ENCODE peak calls at places on chromosomes 6 and 20, in five cellular contexts. K, R, O, U and P are unnamed samples.

GRCh38 chr6:121890307-121890910 is 455.0 kb downstream of the GJA1 start:
- DNase-seq in O (no peak), R (no peak), K (no peak), U (no peak), P (no peak)

GRCh38 chr6:25627001-25627400 is 25.0 kb upstream of the SCGN start:
- DNase-seq in O (no peak), R (no peak), U (no peak), K (no peak), P (no peak)

GRCh38 chr6:122122686-122123085 is 276.8 kb upstream of the HSF2 start:
- DNase-seq in R (no peak), O (no peak), K (no peak), U (no peak), P (no peak)

GRCh38 chr6:88174906-88175305 is 8.8 kb upstream of the CNR1 start:
- DNase-seq in R (no peak), K (no peak), O (no peak), U (no peak), P (no peak)

GRCh38 chr6:16722616-16723015 is 38.6 kb downstream of the ATXN1 start:
- DNase-seq in R (no peak), U (no peak), O (no peak), K (no peak), P (no peak)

GRCh38 chr20:19583532-19584175 is 174.4 kb upstream of the RIN2 start:
- DNase-seq in U (peak; percentile 85), K (peak; percentile 59), O (no peak), R (no peak), P (peak; percentile 40)

GRCh38 chr6:151130329-151130728 is 109.4 kb upstream of the AKAP12 start:
- DNase-seq in K (no peak), U (no peak), O (no peak), R (no peak), P (peak; percentile 4)

GRCh38 chr6:78909391-78909790 is 42.0 kb downstream of the IRAK1BP1 start:
- DNase-seq in K (peak; percentile 88), R (no peak), U (no peak), O (no peak), P (no peak)

GRCh38 chr6:116528163-116528562 is 16.7 kb downstream of the CALHM5 start:
- DNase-seq in O (no peak), U (no peak), K (no peak), R (no peak), P (no peak)

GRCh38 chr20:64161595-64162238 is 2.5 kb upstream of the MYT1 start:
- DNase-seq in K (peak; percentile 20), R (no peak), O (no peak), U (peak; percentile 72), P (peak; percentile 14)

GRCh38 chr6:163627274-163628062 is 212.9 kb downstream of the QKI start:
- DNase-seq in K (no peak), U (no peak), R (no peak), O (no peak), P (no peak)

GRCh38 chr6:28413681-28414080 is 14.1 kb upstream of the ZSCAN12 start:
- DNase-seq in K (no peak), U (no peak), R (no peak), O (no peak), P (no peak)

GRCh38 chr20:45343867-45344721 is 4.1 kb downstream of the SDC4 start:
- DNase-seq in K (peak; percentile 86), O (no peak), U (no peak), R (no peak), P (no peak)

GRCh38 chr6:75012018-75012417 is 193.8 kb downstream of the COL12A1 start:
- DNase-seq in U (no peak), R (no peak), O (no peak), K (peak; percentile 73), P (no peak)

GRCh38 chr6:157761331-157761921 is 61.6 kb upstream of the SNX9 start:
- DNase-seq in K (peak; percentile 74), U (no peak), R (peak; percentile 39), O (no peak), P (peak; percentile 73)

GRCh38 chr6:93784794-93785757 is 365.7 kb upstream of the EPHA7 start:
- DNase-seq in O (no peak), R (no peak), U (no peak), K (peak; percentile 7), P (no peak)

GRCh38 chr20:2385496-2385895 is 4.8 kb downstream of the TGM6 start:
- DNase-seq in U (no peak), O (no peak), K (no peak), R (no peak), P (no peak)

GRCh38 chr6:37006793-37007339 is 1.4 kb downstream of the FGD2 start:
- DNase-seq in O (no peak), K (peak; percentile 83), R (no peak), U (no peak), P (no peak)